ENCODE peak calls at places on chromosomes 6 and 20, in eight cellular contexts. One of them, this sample, is unnamed.

GRCh38 chr6:34592208-34592952 is 36.3 kb upstream of the SPDEF start:
- DNase-seq in AG04450: no peak
- DNase-seq in kidney glomerular epithelial cell: no peak
- DNase-seq in CD4-positive, alpha-beta T cell: no peak
- DNase-seq in mesothelial cell of epicardium: no peak
- DNase-seq in ascending aorta: no peak
- DNase-seq in SK-N-DZ: no peak
- DNase-seq in T-helper 1 cell: no peak
- DNase-seq in this sample: no peak

GRCh38 chr6:129041563-129041962 is 158.6 kb downstream of the LAMA2 start:
- DNase-seq in AG04450: no peak
- DNase-seq in kidney glomerular epithelial cell: no peak
- DNase-seq in CD4-positive, alpha-beta T cell: no peak
- DNase-seq in mesothelial cell of epicardium: no peak
- DNase-seq in ascending aorta: no peak
- DNase-seq in SK-N-DZ: no peak
- DNase-seq in T-helper 1 cell: no peak
- DNase-seq in this sample: no peak

GRCh38 chr6:123380257-123380656 is 256.5 kb downstream of the TRDN start:
- DNase-seq in AG04450: no peak
- DNase-seq in kidney glomerular epithelial cell: no peak
- DNase-seq in CD4-positive, alpha-beta T cell: no peak
- DNase-seq in mesothelial cell of epicardium: no peak
- DNase-seq in ascending aorta: no peak
- DNase-seq in SK-N-DZ: peak; percentile 64
- DNase-seq in T-helper 1 cell: no peak
- DNase-seq in this sample: peak; percentile 72

GRCh38 chr6:159233365-159234101 is 64.3 kb downstream of the FNDC1 start:
- DNase-seq in AG04450: no peak
- DNase-seq in kidney glomerular epithelial cell: no peak
- DNase-seq in CD4-positive, alpha-beta T cell: no peak
- DNase-seq in mesothelial cell of epicardium: no peak
- DNase-seq in ascending aorta: no peak
- DNase-seq in SK-N-DZ: no peak
- DNase-seq in T-helper 1 cell: no peak
- DNase-seq in this sample: no peak

GRCh38 chr6:53795254-53795701 is 473 bp downstream of the LRRC1 start:
- DNase-seq in AG04450: no peak
- DNase-seq in kidney glomerular epithelial cell: no peak
- DNase-seq in CD4-positive, alpha-beta T cell: no peak
- DNase-seq in mesothelial cell of epicardium: no peak
- DNase-seq in ascending aorta: no peak
- DNase-seq in SK-N-DZ: no peak
- DNase-seq in T-helper 1 cell: no peak
- DNase-seq in this sample: peak; percentile 58

GRCh38 chr6:71721642-71722041 is 164.7 kb upstream of the RIMS1 start:
- DNase-seq in AG04450: no peak
- DNase-seq in kidney glomerular epithelial cell: no peak
- DNase-seq in CD4-positive, alpha-beta T cell: no peak
- DNase-seq in mesothelial cell of epicardium: no peak
- DNase-seq in ascending aorta: peak; percentile 87
- DNase-seq in SK-N-DZ: no peak
- DNase-seq in T-helper 1 cell: no peak
- DNase-seq in this sample: no peak

GRCh38 chr20:43543138-43543537 is 15.7 kb upstream of the SGK2 start:
- DNase-seq in AG04450: no peak
- DNase-seq in kidney glomerular epithelial cell: no peak
- DNase-seq in CD4-positive, alpha-beta T cell: no peak
- DNase-seq in mesothelial cell of epicardium: no peak
- DNase-seq in ascending aorta: no peak
- DNase-seq in SK-N-DZ: no peak
- DNase-seq in T-helper 1 cell: no peak
- DNase-seq in this sample: no peak

GRCh38 chr6:151524059-151524458 is 30.2 kb downstream of the CCDC170 start:
- DNase-seq in AG04450: no peak
- DNase-seq in kidney glomerular epithelial cell: no peak
- DNase-seq in CD4-positive, alpha-beta T cell: no peak
- DNase-seq in mesothelial cell of epicardium: no peak
- DNase-seq in ascending aorta: no peak
- DNase-seq in SK-N-DZ: no peak
- DNase-seq in T-helper 1 cell: no peak
- DNase-seq in this sample: no peak

GRCh38 chr6:88220493-88220892 is 54.3 kb upstream of the CNR1 start:
- DNase-seq in AG04450: no peak
- DNase-seq in kidney glomerular epithelial cell: peak; percentile 27
- DNase-seq in CD4-positive, alpha-beta T cell: no peak
- DNase-seq in mesothelial cell of epicardium: no peak
- DNase-seq in ascending aorta: no peak
- DNase-seq in SK-N-DZ: peak; percentile 14
- DNase-seq in T-helper 1 cell: no peak
- DNase-seq in this sample: no peak

GRCh38 chr6:70310063-70310694 is 7.3 kb upstream of the COL9A1 start:
- DNase-seq in AG04450: no peak
- DNase-seq in kidney glomerular epithelial cell: peak; percentile 34
- DNase-seq in CD4-positive, alpha-beta T cell: no peak
- DNase-seq in mesothelial cell of epicardium: no peak
- DNase-seq in ascending aorta: no peak
- DNase-seq in SK-N-DZ: peak; percentile 57
- DNase-seq in T-helper 1 cell: no peak
- DNase-seq in this sample: peak; percentile 53

GRCh38 chr6:80214436-80215022 is 108.1 kb downstream of the BCKDHB start:
- DNase-seq in AG04450: peak; percentile 13
- DNase-seq in kidney glomerular epithelial cell: peak; percentile 6
- DNase-seq in CD4-positive, alpha-beta T cell: no peak
- DNase-seq in mesothelial cell of epicardium: no peak
- DNase-seq in ascending aorta: no peak
- DNase-seq in SK-N-DZ: peak; percentile 50
- DNase-seq in T-helper 1 cell: no peak
- DNase-seq in this sample: peak; percentile 59

GRCh38 chr20:52076164-52076563 is 115.4 kb downstream of the ZFP64 start:
- DNase-seq in AG04450: no peak
- DNase-seq in kidney glomerular epithelial cell: no peak
- DNase-seq in CD4-positive, alpha-beta T cell: no peak
- DNase-seq in mesothelial cell of epicardium: no peak
- DNase-seq in ascending aorta: no peak
- DNase-seq in SK-N-DZ: no peak
- DNase-seq in T-helper 1 cell: no peak
- DNase-seq in this sample: no peak

GRCh38 chr6:169619650-169620049 is 82.2 kb downstream of the WDR27 start:
- DNase-seq in AG04450: no peak
- DNase-seq in kidney glomerular epithelial cell: no peak
- DNase-seq in CD4-positive, alpha-beta T cell: no peak
- DNase-seq in mesothelial cell of epicardium: no peak
- DNase-seq in ascending aorta: no peak
- DNase-seq in SK-N-DZ: no peak
- DNase-seq in T-helper 1 cell: no peak
- DNase-seq in this sample: no peak